ENCODE peak calls at places on chromosomes 12 and 14, in four cellular contexts. G is HepG2, R is GM12878, J is K562. C is an unnamed sample.

GRCh38 chr12:98595152-98595988 is 1.9 kb downstream of the SLC25A3 start:
- DNase-seq in G (peak; percentile 29), R (no peak), J (no peak), C (no peak)

GRCh38 chr12:41795910-41796309 is 348.8 kb downstream of the GXYLT1 start:
- DNase-seq in G (no peak), R (no peak), J (no peak), C (peak; percentile 72)

GRCh38 chr14:63777024-63777423 is 49.2 kb upstream of the SGPP1 start:
- DNase-seq in G (peak; percentile 32), R (no peak), J (no peak), C (no peak)

GRCh38 chr12:50084775-50085614 is at the start of gene SMARCD1:
- DNase-seq in G (peak; percentile 90), R (peak; percentile 66), J (peak; percentile 92), C (peak; percentile 97)

GRCh38 chr12:570237-570925 is 92.9 kb downstream of the NINJ2 start:
- DNase-seq in G (peak; percentile 77), R (no peak), J (peak; percentile 72), C (peak; percentile 86)

GRCh38 chr12:85155791-85156190 is 119.6 kb downstream of the LRRIQ1 start:
- DNase-seq in G (peak; percentile 4), R (no peak), J (no peak), C (peak; percentile 69)

GRCh38 chr12:80766897-80767296 is 50.2 kb downstream of the MYF5 start:
- DNase-seq in G (no peak), R (peak; percentile 35), J (no peak), C (no peak)

GRCh38 chr14:73620268-73620667 is 8.0 kb downstream of the ACOT6 start:
- DNase-seq in G (no peak), R (no peak), J (no peak), C (no peak)

GRCh38 chr14:21723431-21724045 is 49.9 kb upstream of the OR4E1 start:
- DNase-seq in G (peak; percentile 60), R (no peak), J (peak; percentile 32), C (peak; percentile 96)

GRCh38 chr14:102280376-102280962 is 24.5 kb downstream of the MOK start:
- DNase-seq in G (no peak), R (no peak), J (no peak), C (no peak)

GRCh38 chr12:27967551-27968054 is 4.9 kb downstream of the PTHLH start:
- DNase-seq in G (no peak), R (no peak), J (no peak), C (no peak)

GRCh38 chr12:91582799-91583198 is 400.2 kb upstream of the DCN start:
- DNase-seq in G (no peak), R (no peak), J (no peak), C (no peak)

GRCh38 chr14:105495101-105495989 is 4.3 kb downstream of the TEDC1 start:
- DNase-seq in G (no peak), R (no peak), J (no peak), C (no peak)

GRCh38 chr14:93084866-93085857 is 30.6 kb downstream of the ITPK1 start:
- DNase-seq in G (no peak), R (no peak), J (no peak), C (no peak)

GRCh38 chr12:29695026-29695425 is 88.7 kb downstream of the TMTC1 start:
- DNase-seq in G (no peak), R (no peak), J (no peak), C (no peak)

GRCh38 chr12:123749355-123749754 is 12.7 kb upstream of the DNAH10 start:
- DNase-seq in G (no peak), R (no peak), J (no peak), C (no peak)

GRCh38 chr12:50458606-50459005 is 46.2 kb upstream of the DIP2B start:
- DNase-seq in G (no peak), R (no peak), J (no peak), C (no peak)

GRCh38 chr12:53482626-53483165 is 16.6 kb downstream of the MAP3K12 start:
- DNase-seq in G (no peak), R (no peak), J (peak; percentile 27), C (no peak)

GRCh38 chr12:110348431-110349059 is 55.0 kb downstream of the ANAPC7 start:
- DNase-seq in G (no peak), R (no peak), J (no peak), C (no peak)

GRCh38 chr12:9751204-9752144 is 9.2 kb downstream of the CD69 start:
- DNase-seq in G (peak; percentile 27), R (no peak), J (peak; percentile 22), C (peak; percentile 43)

GRCh38 chr12:92144631-92145480 is 790 bp downstream of the BTG1 start:
- DNase-seq in G (peak; percentile 27), R (no peak), J (peak; percentile 44), C (peak; percentile 40)

GRCh38 chr12:22588817-22589216 is 36.2 kb upstream of the ETNK1 start:
- DNase-seq in G (peak; percentile 10), R (no peak), J (no peak), C (no peak)

GRCh38 chr12:6463211-6463610 is 7.3 kb downstream of the VAMP1 start:
- DNase-seq in G (no peak), R (no peak), J (no peak), C (no peak)

GRCh38 chr12:95304673-95305198 is 87.1 kb downstream of the VEZT start:
- DNase-seq in G (no peak), R (no peak), J (no peak), C (no peak)

GRCh38 chr12:53051058-53051880 is 1.4 kb downstream of the TNS2 start:
- DNase-seq in G (peak; percentile 82), R (no peak), J (peak; percentile 36), C (no peak)

GRCh38 chr12:51051787-51052186 is 3.7 kb downstream of the LETMD1 start:
- DNase-seq in G (no peak), R (no peak), J (no peak), C (no peak)

GRCh38 chr12:1185460-1186182 is 194.6 kb downstream of the ERC1 start:
- DNase-seq in G (no peak), R (peak; percentile 56), J (no peak), C (no peak)

GRCh38 chr12:7972734-7973488 is 36.9 kb upstream of the SLC2A3 start:
- DNase-seq in G (no peak), R (no peak), J (no peak), C (no peak)

GRCh38 chr14:50599700-50600444 is 39.9 kb downstream of the ATL1 start:
- DNase-seq in G (peak; percentile 36), R (no peak), J (peak; percentile 6), C (peak; percentile 68)

GRCh38 chr12:91811481-91812287 is 334.0 kb downstream of the BTG1 start:
- DNase-seq in G (peak; percentile 42), R (peak; percentile 40), J (peak; percentile 36), C (peak; percentile 81)

GRCh38 chr12:125889742-125890141 is 824.5 kb downstream of the AACS start:
- DNase-seq in G (no peak), R (no peak), J (no peak), C (no peak)

GRCh38 chr14:51053157-51053556 is 41.7 kb downstream of the TRIM9 start:
- DNase-seq in G (no peak), R (no peak), J (no peak), C (no peak)

GRCh38 chr14:63901434-63902085 is 48.8 kb downstream of the SYNE2 start:
- DNase-seq in G (no peak), R (no peak), J (no peak), C (no peak)

GRCh38 chr14:31170411-31170810 is 37.2 kb downstream of the HECTD1 start:
- DNase-seq in G (no peak), R (no peak), J (no peak), C (no peak)

DNA sequence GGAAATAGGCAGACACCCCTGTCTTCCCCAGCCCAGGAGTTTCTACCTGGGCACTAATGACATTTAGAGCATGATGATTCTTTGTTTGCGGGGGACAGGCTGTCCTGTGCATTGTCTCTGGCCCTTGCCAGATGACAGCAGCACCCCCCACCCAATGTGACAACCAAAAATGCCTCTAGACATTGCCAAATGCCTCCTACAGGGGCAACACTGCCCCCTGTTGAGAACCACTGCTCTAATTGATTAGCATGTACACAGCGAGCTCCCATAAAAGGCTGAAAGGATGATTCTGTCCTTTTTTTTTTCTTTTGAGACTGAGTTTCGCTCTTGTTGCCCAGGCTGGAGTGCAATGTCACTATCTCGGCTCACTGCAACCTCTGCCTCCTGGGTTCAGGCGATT is 50.5 kb downstream of the MAP1LC3B2 start:
- DNase-seq in G (no peak), R (no peak), J (peak; percentile 55), C (peak; percentile 71)
- TF ChIP-seq JUNB in G (no peak), R (no peak), J (no peak), C (no peak)

GRCh38 chr14:103627073-103628025 is 1.7 kb upstream of the KLC1 start:
- DNase-seq in G (no peak), R (no peak), J (no peak), C (no peak)

GRCh38 chr14:103630364-103631108 is 1.5 kb downstream of the KLC1 start:
- DNase-seq in G (no peak), R (no peak), J (no peak), C (no peak)

GRCh38 chr14:103629503-103630121 is 601 bp downstream of the KLC1 start:
- DNase-seq in G (no peak), R (no peak), J (peak; percentile 59), C (peak; percentile 73)

GRCh38 chr14:103628221-103628683 is 759 bp upstream of the KLC1 start:
- DNase-seq in G (no peak), R (no peak), J (peak; percentile 69), C (peak; percentile 78)

GRCh38 chr14:103628684-103629502 is at the start of gene KLC1:
- DNase-seq in G (no peak), R (no peak), J (peak; percentile 84), C (peak; percentile 86)
- H3K79me2 ChIP-seq in G (peaks cover 36% of the 10 kb centered on the region), R (peaks cover 42% of the 10 kb centered on the region), J (peaks cover 46% of the 10 kb centered on the region), C (peaks cover 44% of the 10 kb centered on the region)

DNA sequence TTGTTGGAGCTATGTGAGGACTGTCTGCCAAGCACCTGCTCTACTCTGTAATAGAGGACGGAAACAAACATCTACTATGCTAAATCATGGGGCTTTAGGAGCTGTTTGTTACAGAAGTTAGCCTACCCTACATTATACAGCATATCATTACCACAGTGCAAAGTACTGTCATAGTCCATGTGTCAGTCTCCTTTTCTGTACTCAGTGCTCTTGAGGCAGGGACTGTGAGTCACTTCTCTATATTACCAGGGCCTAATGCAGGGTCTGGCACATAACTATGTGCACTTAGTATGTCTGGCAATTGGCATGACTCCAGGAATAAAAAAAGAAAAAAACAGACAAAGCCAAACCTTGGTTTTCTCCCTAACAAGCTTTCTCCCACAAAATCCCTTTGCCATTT is 95.0 kb downstream of the RPAP3 start:
- DNase-seq in G (no peak), R (no peak), J (no peak), C (no peak)
- H3K4me3 ChIP-seq in G (no peak overlapping the region), R (no peak overlapping the region), J (no peak overlapping the region), C (no peak overlapping the region)

DNA sequence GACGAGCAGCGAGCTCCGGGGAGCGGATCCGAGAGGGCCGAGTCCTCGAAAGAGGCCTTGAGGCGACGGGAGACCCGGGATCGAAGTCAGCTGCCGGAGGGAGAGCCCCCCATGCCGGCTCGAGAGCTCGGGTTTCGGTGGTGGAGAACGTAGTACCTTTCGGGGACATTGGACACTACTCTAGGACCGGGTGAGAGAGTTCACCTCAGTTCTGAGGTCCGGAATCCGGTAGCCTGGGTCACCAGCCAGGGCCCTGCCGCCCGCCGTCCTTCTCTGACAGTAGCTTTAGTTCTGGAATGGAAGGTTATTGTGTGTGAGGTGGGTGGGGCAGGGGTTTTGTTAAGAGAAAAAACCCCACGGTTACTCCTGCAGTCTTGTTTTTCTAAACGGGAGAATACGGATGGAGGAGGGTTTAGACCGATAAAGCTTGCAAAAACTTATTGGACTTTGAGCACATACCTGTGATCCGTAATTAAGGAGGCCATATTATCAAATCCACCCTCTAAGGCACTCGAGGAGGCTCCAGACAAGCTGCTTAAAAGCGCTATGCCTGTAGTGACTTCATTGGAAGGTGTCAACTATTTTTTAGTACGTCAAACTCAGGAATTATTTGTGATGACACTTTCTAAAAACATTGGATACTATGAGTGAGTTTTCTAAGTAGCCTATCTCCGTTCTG is 765 bp downstream of the SCYL2 start:
- DNase-seq in G (peak; percentile 12), R (no peak), J (no peak), C (peak; percentile 39)
- TF ChIP-seq JUNB in G (no peak), R (no peak), J (no peak), C (no peak)

GRCh38 chr12:57106021-57106708 is 5.0 kb downstream of the STAT6 start:
- DNase-seq in G (no peak), R (no peak), J (no peak), C (no peak)
- H3K79me2 ChIP-seq in G (no peaks in the 10 kb centered on the region), R (peaks cover 34% of the 10 kb centered on the region), J (peaks cover 12% of the 10 kb centered on the region), C (peaks cover 9% of the 10 kb centered on the region)

C was measured in GM23338.